ENCODE peak calls at places on chromosomes 6 and 20, in six cellular contexts. W is mammary epithelial cell, S is tibial nerve, G is cardiac fibroblast, A is fibroblast of mammary gland, N is aorta. P is an unnamed sample.
A peak's percentile ranks its signal among the peaks of the same experiment; 100 is the strongest.

GRCh38 chr6:1962201-1962600 is 283.2 kb downstream of the GMDS start:
- DNase-seq in G (no peak), S (no peak), W (no peak), A (no peak), N (no peak), P (no peak)

GRCh38 chr20:37245671-37246237 is 15.9 kb downstream of the GHRH start:
- DNase-seq in G (no peak), S (no peak), A (no peak), W (no peak), N (no peak), P (no peak)

GRCh38 chr6:150813319-150813992 is 52.0 kb upstream of the MTHFD1L start:
- DNase-seq in S (no peak), A (peak; percentile 75), G (peak; percentile 44), W (peak; percentile 92), N (no peak), P (no peak)

GRCh38 chr6:788058-788457 is 95.1 kb upstream of the EXOC2 start:
- DNase-seq in A (no peak), S (no peak), W (peak; percentile 5), N (no peak), G (no peak), P (no peak)

GRCh38 chr6:100304575-100304974 is 160.1 kb downstream of the SIM1 start:
- DNase-seq in G (no peak), W (no peak), S (no peak), N (no peak), A (no peak), P (no peak)

GRCh38 chr20:3547906-3548305 is 77.1 kb downstream of the ATRN start:
- DNase-seq in A (no peak), S (no peak), N (no peak), W (no peak), G (no peak), P (no peak)

GRCh38 chr6:52620906-52621190 is 44.0 kb upstream of the TRAM2 start:
- DNase-seq in G (no peak), N (no peak), W (peak; percentile 32), S (no peak), A (no peak), P (no peak)

GRCh38 chr20:4318891-4319290 is 303.5 kb upstream of the RNF24 start:
- DNase-seq in A (no peak), S (no peak), G (no peak), W (no peak), N (no peak), P (no peak)

GRCh38 chr20:19929749-19930148 is 87.4 kb upstream of the NAA20 start:
- DNase-seq in N (no peak), S (no peak), W (no peak), A (no peak), G (peak; percentile 61), P (no peak)

GRCh38 chr6:56595490-56596122 is 47.1 kb downstream of the DST start:
- DNase-seq in G (peak; percentile 62), A (peak; percentile 63), S (no peak), N (no peak), W (peak; percentile 29), P (no peak)

GRCh38 chr20:63178889-63179751 is 36.8 kb downstream of the YTHDF1 start:
- DNase-seq in G (no peak), S (no peak), N (no peak), A (no peak), W (no peak), P (peak; percentile 20)

DNA sequence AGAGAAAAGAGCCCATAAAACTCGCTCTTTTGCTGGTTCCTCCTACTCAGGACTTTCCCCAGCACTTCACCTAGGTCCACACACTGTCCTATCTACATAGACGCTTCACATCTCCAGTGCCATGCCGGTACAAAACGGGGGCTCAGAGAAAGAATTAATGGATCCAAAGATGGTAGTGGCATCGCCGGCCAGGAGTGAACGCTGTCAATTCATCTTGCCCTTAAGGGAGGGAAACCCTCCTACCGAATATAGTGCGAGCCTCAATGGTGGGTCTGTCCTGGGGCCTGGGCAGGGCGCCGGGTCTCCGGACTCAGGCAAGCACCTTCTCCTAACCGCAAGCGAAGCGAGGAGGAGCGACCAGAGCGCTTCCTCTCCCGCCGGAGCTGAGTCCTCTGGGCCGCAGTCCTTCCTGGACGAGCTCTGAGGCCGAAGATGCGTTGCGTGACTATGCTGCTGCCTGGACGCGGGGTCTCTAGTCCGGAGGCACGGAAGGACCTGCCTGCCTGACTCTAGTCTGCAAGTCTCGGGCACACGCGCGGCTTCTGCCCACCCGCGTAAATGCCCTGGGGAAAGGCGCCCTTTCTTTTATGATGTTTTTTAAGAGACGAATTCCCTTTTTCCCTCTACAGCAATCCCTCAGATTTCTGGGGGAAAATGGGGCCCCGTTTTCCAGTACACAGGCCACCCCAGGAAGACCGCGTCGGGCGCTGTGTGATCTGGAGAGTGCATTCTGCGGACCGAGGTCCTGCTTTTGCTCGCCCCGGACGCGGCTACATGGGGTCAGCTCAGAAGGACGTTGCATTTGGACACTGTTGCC is 100.1 kb upstream of the PRDM1 start:
- DNase-seq in G (no peak), N (no peak), S (no peak), W (no peak), A (no peak), P (no peak)
- H3K4me3 ChIP-seq in G (no peak overlapping the region), N (no peak overlapping the region), S (no peak overlapping the region), W (no peak overlapping the region), A (no peak overlapping the region), P (peak overlapping the region; percentile 13)

GRCh38 chr6:28980137-28980796 is 24.8 kb downstream of the ZNF311 start:
- DNase-seq in G (no peak), S (no peak), N (no peak), A (no peak), W (no peak), P (no peak)
- H3K4me3 ChIP-seq in G (peak overlapping the region; percentile 59), S (no peak overlapping the region), N (no peak overlapping the region), A (peak overlapping the region; percentile 84), W (peak overlapping the region; percentile 95), P (peak overlapping the region; percentile 69)

GRCh38 chr20:11918280-11918952 is 723 bp downstream of the BTBD3 start:
- DNase-seq in N (no peak), S (no peak), A (no peak), G (peak; percentile 30), W (no peak), P (no peak)
- H3K4me3 ChIP-seq in N (peak overlapping the region; percentile 79), S (peak overlapping the region; percentile 12), A (no peak overlapping the region), G (peak overlapping the region; percentile 39), W (peak overlapping the region; percentile 33), P (peak overlapping the region; percentile 36)

DNA sequence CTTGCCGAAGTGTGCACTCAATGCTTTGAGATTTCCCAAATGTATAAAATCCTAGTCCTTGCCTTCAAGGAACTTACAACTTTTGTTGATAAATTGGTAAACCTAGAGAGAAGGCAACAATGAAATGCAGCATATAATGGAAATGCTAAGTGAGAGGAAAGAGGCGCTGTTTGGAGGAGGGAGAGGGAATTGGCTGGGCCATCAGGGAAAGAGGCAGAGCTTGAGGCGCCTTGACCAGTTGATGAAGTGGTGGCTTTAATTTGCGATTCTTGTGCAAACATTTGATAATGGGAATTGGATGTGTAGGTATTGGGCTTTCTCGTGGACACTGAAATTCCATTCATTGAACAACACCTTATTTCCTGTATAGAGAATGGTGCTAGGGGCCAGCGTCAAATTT is 1.9 kb upstream of the CDYL start:
- DNase-seq in S (no peak), N (no peak), W (no peak), G (no peak), A (no peak), P (no peak)
- H3K4me3 ChIP-seq in S (no peak overlapping the region), N (no peak overlapping the region), W (no peak overlapping the region), G (no peak overlapping the region), A (no peak overlapping the region), P (peak overlapping the region; percentile 68)

DNA sequence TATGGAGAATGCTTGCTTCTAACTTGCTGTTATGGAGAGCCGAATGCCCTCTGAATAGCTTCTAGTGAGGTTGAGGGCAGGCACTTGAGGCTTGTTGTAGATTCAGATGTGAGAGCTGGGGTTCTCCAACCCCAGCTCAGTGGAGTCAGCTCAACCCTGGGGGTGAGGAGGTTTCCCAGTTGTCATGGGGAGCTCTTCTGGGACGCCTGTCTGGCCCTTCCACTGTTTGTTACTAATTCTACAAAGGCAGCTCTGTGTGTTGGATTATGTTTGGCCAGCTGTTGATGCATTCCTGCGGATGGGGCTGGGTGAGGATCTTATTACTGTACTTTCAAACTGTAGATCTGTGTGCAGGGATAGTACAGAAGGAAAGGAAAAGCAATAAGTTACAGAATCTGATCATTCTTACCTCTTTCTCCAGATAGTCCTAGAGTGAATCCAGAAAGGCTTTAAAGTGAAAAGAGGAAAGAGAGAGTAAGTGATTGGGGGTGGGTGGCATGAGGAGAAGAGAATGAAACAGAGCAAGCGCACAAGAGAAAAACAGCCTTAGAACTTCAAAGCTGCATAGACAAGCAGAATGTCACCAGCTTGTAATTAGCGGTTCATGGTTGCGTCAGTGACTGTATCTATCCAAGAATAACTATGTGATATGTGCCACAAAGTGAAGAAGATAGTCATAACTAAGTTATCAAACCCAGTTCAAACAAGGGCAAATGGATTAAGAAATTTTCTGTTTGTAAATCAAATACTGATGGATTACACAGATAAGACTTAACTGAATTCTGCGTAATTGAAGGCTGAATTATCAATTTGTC is 148.6 kb downstream of the PRL start:
- DNase-seq in G (peak; percentile 72), W (peak; percentile 56), A (peak; percentile 62), N (no peak), S (no peak), P (peak; percentile 56)
- H3K4me3 ChIP-seq in G (no peak overlapping the region), W (no peak overlapping the region), A (no peak overlapping the region), N (no peak overlapping the region), S (no peak overlapping the region), P (no peak overlapping the region)

P was measured in heart right ventricle.